ENCODE peak calls at places on chromosomes 5 and 9, in seven cellular contexts. C is CD8-positive, alpha-beta T cell; H is SW 1271; D is HuH-7.5; L is stimulated activated CD8-positive, alpha-beta memory T cell treated with anti-CD3 and anti-CD28 coated beads, Interleukin-4, amount 100 ng/mL, for 24 hours; N is activated T-cell treated with anti-CD3 and anti-CD28 coated beads for 1 hour; I is AG09319. W is an unnamed sample.
A peak's percentile ranks its signal among the peaks of the same experiment; 100 is the strongest.

GRCh38 chr5:58972301-58972700 is 389.4 kb downstream of the RAB3C start:
- DNase-seq in C (no peak), H (no peak), D (no peak), L (no peak), N (no peak), I (no peak), W (no peak)

GRCh38 chr5:172145870-172146747 is 41.9 kb downstream of the STK10 start:
- DNase-seq in C (no peak), H (no peak), D (no peak), L (no peak), N (no peak), I (no peak), W (no peak)

GRCh38 chr9:71975833-71976232 is 64.4 kb downstream of the C9orf85 start:
- DNase-seq in C (no peak), H (no peak), D (no peak), L (no peak), N (no peak), I (no peak), W (no peak)

GRCh38 chr5:171984748-171985419 is 21.6 kb downstream of the FBXW11 start:
- DNase-seq in C (peak; percentile 57), H (peak; percentile 82), D (no peak), L (no peak), N (no peak), I (peak; percentile 31), W (no peak)

GRCh38 chr9:92759990-92760893 is 4.4 kb downstream of the BICD2 start:
- DNase-seq in C (no peak), H (no peak), D (no peak), L (no peak), N (no peak), I (no peak), W (no peak)

GRCh38 chr5:108786806-108787483 is 39.2 kb downstream of the FER start:
- DNase-seq in C (no peak), H (no peak), D (no peak), L (no peak), N (no peak), I (no peak), W (no peak)

GRCh38 chr9:13778486-13779110 is 499.1 kb upstream of the MPDZ start:
- DNase-seq in C (no peak), H (no peak), D (no peak), L (no peak), N (no peak), I (no peak), W (no peak)

GRCh38 chr5:59831341-59831989 is 62.1 kb downstream of the PDE4D start:
- DNase-seq in C (no peak), H (no peak), D (no peak), L (no peak), N (no peak), I (no peak), W (no peak)

GRCh38 chr5:61931236-61931635 is 374.8 kb upstream of the KIF2A start:
- DNase-seq in C (no peak), H (no peak), D (no peak), L (no peak), N (no peak), I (no peak), W (no peak)

GRCh38 chr9:23587903-23588302 is 238.1 kb downstream of the ELAVL2 start:
- DNase-seq in C (no peak), H (no peak), D (no peak), L (no peak), N (no peak), I (no peak), W (no peak)

GRCh38 chr5:80206282-80206681 is 49.6 kb downstream of the SERINC5 start:
- DNase-seq in C (no peak), H (no peak), D (no peak), L (no peak), N (no peak), I (no peak), W (no peak)

GRCh38 chr5:150236313-150236712 is 46.5 kb downstream of the SLC6A7 start:
- DNase-seq in C (no peak), H (no peak), D (no peak), L (no peak), N (no peak), I (no peak), W (no peak)

GRCh38 chr9:98207606-98208005 is 15.2 kb upstream of the CORO2A start:
- DNase-seq in C (no peak), H (no peak), D (no peak), L (no peak), N (no peak), I (no peak), W (peak; percentile 49)

GRCh38 chr5:137287564-137287963 is 211.6 kb downstream of the SPOCK1 start:
- DNase-seq in C (no peak), H (no peak), D (no peak), L (no peak), N (no peak), I (no peak), W (no peak)

GRCh38 chr5:73921746-73922145 is 295.8 kb downstream of the ARHGEF28 start:
- DNase-seq in C (no peak), H (no peak), D (no peak), L (no peak), N (no peak), I (no peak), W (no peak)

GRCh38 chr5:141529002-141529401 is 40.1 kb downstream of the PCDHGC5 start:
- DNase-seq in C (no peak), H (no peak), D (no peak), L (no peak), N (no peak), I (no peak), W (no peak)

GRCh38 chr5:170302729-170303501 is 5.3 kb upstream of the LCP2 start:
- DNase-seq in C (peak; percentile 74), H (no peak), D (no peak), L (no peak), N (peak; percentile 54), I (no peak), W (no peak)

GRCh38 chr9:128159073-128159783 is 837 bp upstream of the BBLN start:
- DNase-seq in C (peak; percentile 69), H (no peak), D (peak; percentile 37), L (peak; percentile 21), N (peak; percentile 26), I (no peak), W (peak; percentile 1)

GRCh38 chr5:28415791-28416443 is 1377.5 kb upstream of the CDH9 start:
- DNase-seq in C (no peak), H (no peak), D (no peak), L (no peak), N (no peak), I (no peak), W (no peak)

GRCh38 chr9:91758491-91758981 is 191.5 kb downstream of the ROR2 start:
- DNase-seq in C (no peak), H (peak; percentile 26), D (peak; percentile 52), L (peak; percentile 22), N (no peak), I (no peak), W (no peak)

GRCh38 chr5:82912462-82912861 is 164.7 kb downstream of the TMEM167A start:
- DNase-seq in C (no peak), H (no peak), D (no peak), L (no peak), N (no peak), I (no peak), W (no peak)

GRCh38 chr5:122077451-122078115 is 476 bp downstream of the LOX start:
- DNase-seq in C (no peak), H (no peak), D (no peak), L (no peak), N (no peak), I (no peak), W (no peak)

GRCh38 chr5:172102251-172102870 is 85.7 kb downstream of the STK10 start:
- DNase-seq in C (no peak), H (no peak), D (no peak), L (no peak), N (no peak), I (no peak), W (peak; percentile 41)

GRCh38 chr5:141040093-141040762 is 10.9 kb upstream of the PCDHB1 start:
- DNase-seq in C (no peak), H (peak; percentile 60), D (peak; percentile 9), L (no peak), N (no peak), I (no peak), W (no peak)

GRCh38 chr5:30042677-30043076 is 1150.8 kb upstream of the CDH6 start:
- DNase-seq in C (no peak), H (no peak), D (no peak), L (no peak), N (no peak), I (no peak), W (no peak)

GRCh38 chr5:38926121-38926520 is 80.3 kb downstream of the OSMR start:
- DNase-seq in C (no peak), H (no peak), D (no peak), L (no peak), N (no peak), I (no peak), W (no peak)